ENCODE peak calls at places on chromosomes 6 and 20, in four cellular contexts. Z is A673, D is HS-5, Y is GM23248. A is an unnamed sample.

GRCh38 chr6:168584251-168584650 is 143.3 kb downstream of the SMOC2 start:
- DNase-seq in Z (no peak), Y (no peak), D (no peak), A (no peak)

GRCh38 chr6:156719395-156719719 is 57.8 kb upstream of the ARID1B start:
- DNase-seq in Z (no peak), D (no peak), Y (no peak), A (no peak)

GRCh38 chr6:116328528-116328903 is 42.2 kb upstream of the DSE start:
- DNase-seq in Y (peak; percentile 42), Z (peak; percentile 46), D (no peak), A (no peak)

GRCh38 chr6:7254980-7255825 is 57.8 kb downstream of the SSR1 start:
- DNase-seq in Y (no peak), D (no peak), Z (no peak), A (no peak)

GRCh38 chr6:30067460-30068139 is 602 bp downstream of the PPP1R11 start:
- DNase-seq in D (no peak), Z (peak; percentile 87), Y (peak; percentile 90), A (no peak)

GRCh38 chr6:133198725-133199124 is 42.4 kb upstream of the EYA4 start:
- DNase-seq in D (no peak), Z (no peak), Y (no peak), A (peak; percentile 98)

GRCh38 chr20:38658879-38659612 is 57.4 kb downstream of the ARHGAP40 start:
- DNase-seq in Z (peak; percentile 33), Y (peak; percentile 42), D (no peak), A (peak; percentile 57)

GRCh38 chr6:39688494-39688893 is 36.7 kb downstream of the KIF6 start:
- DNase-seq in Z (peak; percentile 28), Y (peak; percentile 86), D (peak; percentile 76), A (peak; percentile 92)

GRCh38 chr20:41643504-41643938 is 25.3 kb upstream of the CHD6 start:
- DNase-seq in D (no peak), Z (peak; percentile 70), Y (peak; percentile 38), A (peak; percentile 85)

GRCh38 chr6:125866433-125866832 is 75.7 kb downstream of the NCOA7 start:
- DNase-seq in D (no peak), Z (no peak), Y (no peak), A (no peak)

GRCh38 chr6:34829137-34829536 is 37.3 kb downstream of the BLTP3A start:
- DNase-seq in D (no peak), Y (no peak), Z (no peak), A (no peak)

GRCh38 chr6:84641076-84641475 is 123.3 kb downstream of the TBX18 start:
- DNase-seq in Y (no peak), D (no peak), Z (no peak), A (no peak)

GRCh38 chr6:144150673-144151009 is 324 bp downstream of the STX11 start:
- DNase-seq in Y (peak; percentile 56), Z (peak; percentile 48), D (no peak), A (peak; percentile 20)

GRCh38 chr6:36364669-36365479 is 22.6 kb downstream of the ETV7 start:
- DNase-seq in Z (no peak), D (no peak), Y (no peak), A (no peak)